ENCODE peak calls at places on chromosomes 7 and 10, in seven cellular contexts. Y, T, W, U, I, K and P are unnamed samples.

GRCh38 chr10:62052276-62052675 is 150.8 kb downstream of the ARID5B start:
- DNase-seq in Y (no peak), T (no peak), W (no peak), U (no peak), I (no peak), K (no peak), P (no peak)

GRCh38 chr10:38054361-38054797 is 39.8 kb upstream of the ZNF37A start:
- DNase-seq in Y (no peak), T (peak; percentile 82), W (no peak), U (no peak), I (no peak), K (no peak), P (peak; percentile 41)

GRCh38 chr10:58781873-58782488 is 269.3 kb downstream of the BICC1 start:
- DNase-seq in Y (no peak), T (peak; percentile 47), W (no peak), U (no peak), I (peak; percentile 47), K (no peak), P (no peak)

GRCh38 chr10:62817120-62817762 is 1.1 kb upstream of the EGR2 start:
- DNase-seq in Y (peak; percentile 76), T (peak; percentile 52), W (peak; percentile 59), U (no peak), I (no peak), K (peak; percentile 75), P (no peak)

GRCh38 chr7:29345590-29345989 is 151.0 kb downstream of the CHN2 start:
- DNase-seq in Y (peak; percentile 51), T (peak; percentile 29), W (no peak), U (no peak), I (peak; percentile 10), K (peak; percentile 86), P (no peak)

GRCh38 chr7:28245108-28245868 is 64.7 kb upstream of the JAZF1 start:
- DNase-seq in Y (no peak), T (no peak), W (no peak), U (no peak), I (no peak), K (no peak), P (no peak)

GRCh38 chr7:115085421-115085820 is 163.5 kb downstream of the MDFIC start:
- DNase-seq in Y (no peak), T (no peak), W (no peak), U (peak; percentile 39), I (no peak), K (no peak), P (no peak)

GRCh38 chr7:13633857-13634256 is 355.6 kb downstream of the ETV1 start:
- DNase-seq in Y (no peak), T (no peak), W (no peak), U (no peak), I (no peak), K (no peak), P (no peak)

GRCh38 chr10:82228701-82229100 is 353.7 kb downstream of the NRG3 start:
- DNase-seq in Y (no peak), T (peak; percentile 23), W (no peak), U (no peak), I (no peak), K (no peak), P (no peak)

GRCh38 chr7:87187120-87187519 is 32.4 kb downstream of the TMEM243 start:
- DNase-seq in Y (no peak), T (no peak), W (no peak), U (no peak), I (no peak), K (no peak), P (no peak)

GRCh38 chr10:20289055-20289454 is 472.8 kb downstream of the PLXDC2 start:
- DNase-seq in Y (no peak), T (no peak), W (no peak), U (no peak), I (no peak), K (no peak), P (no peak)

GRCh38 chr10:100009793-100010676 is at the start of gene DNMBP:
- DNase-seq in Y (peak; percentile 90), T (peak; percentile 75), W (peak; percentile 85), U (peak; percentile 59), I (peak; percentile 63), K (peak; percentile 93), P (no peak)

GRCh38 chr10:77383861-77384553 is 253.6 kb downstream of the KCNMA1 start:
- DNase-seq in Y (no peak), T (no peak), W (no peak), U (no peak), I (no peak), K (peak; percentile 26), P (no peak)

GRCh38 chr10:124588736-124589451 is 127.3 kb downstream of the LHPP start:
- DNase-seq in Y (no peak), T (no peak), W (peak; percentile 67), U (no peak), I (no peak), K (no peak), P (no peak)

GRCh38 chr10:101311440-101312067 is 42.4 kb upstream of the BTRC start:
- DNase-seq in Y (no peak), T (no peak), W (no peak), U (no peak), I (no peak), K (no peak), P (no peak)

GRCh38 chr7:116582806-116583444 is 58.1 kb downstream of the CAV1 start:
- DNase-seq in Y (no peak), T (no peak), W (peak; percentile 21), U (no peak), I (no peak), K (no peak), P (peak; percentile 96)

GRCh38 chr7:102064361-102065025 is 222.2 kb upstream of the SH2B2 start:
- DNase-seq in Y (peak; percentile 58), T (peak; percentile 64), W (no peak), U (no peak), I (no peak), K (peak; percentile 81), P (no peak)

GRCh38 chr10:127150136-127150535 is 46.3 kb downstream of the INSYN2A start:
- DNase-seq in Y (no peak), T (peak; percentile 43), W (no peak), U (peak; percentile 77), I (peak; percentile 27), K (no peak), P (no peak)

GRCh38 chr10:131698232-131698631 is 202.6 kb upstream of the PPP2R2D start:
- DNase-seq in Y (no peak), T (no peak), W (no peak), U (no peak), I (no peak), K (peak; percentile 12), P (no peak)

GRCh38 chr7:42227523-42227922 is 9.5 kb downstream of the GLI3 start:
- DNase-seq in Y (no peak), T (peak; percentile 56), W (no peak), U (no peak), I (no peak), K (peak; percentile 76), P (no peak)

DNA sequence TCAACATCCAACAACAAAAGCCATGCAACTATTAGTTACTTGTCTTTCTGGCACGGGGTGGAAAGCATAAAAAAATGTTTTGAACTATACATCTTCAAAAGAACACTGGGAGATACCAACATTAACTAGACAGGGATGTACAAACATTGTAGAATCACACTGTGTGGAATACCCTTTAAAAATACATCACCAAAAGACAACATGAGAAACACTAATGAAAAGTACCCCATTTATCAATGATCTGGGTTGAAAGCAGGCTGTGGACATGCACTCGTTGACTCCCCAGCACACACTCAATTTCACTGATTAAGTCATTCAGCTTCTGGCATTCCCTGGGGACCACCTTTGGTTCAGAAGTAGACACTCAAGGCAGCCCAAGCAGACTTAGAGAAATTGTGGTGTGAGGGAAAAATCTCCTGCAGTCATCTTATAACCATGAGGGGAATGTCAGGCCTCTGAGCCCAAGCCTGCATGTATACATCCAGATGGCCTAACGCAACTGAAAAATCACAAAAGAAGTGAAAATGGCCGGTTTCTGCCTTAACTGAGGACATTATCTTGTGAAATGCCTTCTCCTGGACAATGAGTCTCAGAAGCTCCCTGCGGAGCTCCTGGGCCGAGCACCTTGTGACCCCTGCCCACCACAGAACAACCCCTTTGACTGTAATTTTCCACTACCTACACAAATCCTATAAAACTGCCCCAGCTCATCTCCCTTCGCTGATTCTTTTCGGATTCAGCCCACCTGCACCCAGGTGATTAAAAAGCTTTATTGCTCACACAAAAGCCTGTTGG is 53.0 kb downstream of the CACUL1 start:
- DNase-seq in Y (no peak), T (no peak), W (no peak), U (no peak), I (no peak), K (peak; percentile 77), P (no peak)
- H3K4me3 ChIP-seq in Y (no peak overlapping the region), T (no peak overlapping the region), W (no peak overlapping the region), U (no peak overlapping the region), I (no peak overlapping the region), K (peak overlapping the region; percentile 9), P (no peak overlapping the region)

GRCh38 chr7:45872116-45873034 is 507 bp downstream of the CCDC201 start:
- DNase-seq in Y (no peak), T (no peak), W (no peak), U (peak; percentile 49), I (no peak), K (peak; percentile 84), P (no peak)
- TF ChIP-seq CTCF in Y (peak; percentile 19), T (peak; percentile 65), W (no peak), U (peak; percentile 76), I (peak; percentile 62), K (peak; percentile 89), P (peak; percentile 58)

GRCh38 chr7:2832441-2832840 is 11.7 kb downstream of the GNA12 start:
- DNase-seq in Y (no peak), T (no peak), W (no peak), U (no peak), I (no peak), K (no peak), P (no peak)

GRCh38 chr7:2825595-2826227 is 18.4 kb downstream of the GNA12 start:
- DNase-seq in Y (no peak), T (no peak), W (no peak), U (no peak), I (no peak), K (no peak), P (no peak)

GRCh38 chr7:2826806-2827205 is 17.3 kb downstream of the GNA12 start:
- DNase-seq in Y (no peak), T (no peak), W (no peak), U (no peak), I (no peak), K (no peak), P (no peak)

GRCh38 chr7:2830609-2831376 is 13.3 kb downstream of the GNA12 start:
- DNase-seq in Y (no peak), T (no peak), W (no peak), U (no peak), I (no peak), K (no peak), P (no peak)

GRCh38 chr7:2829040-2829439 is 15.1 kb downstream of the GNA12 start:
- DNase-seq in Y (no peak), T (no peak), W (no peak), U (no peak), I (no peak), K (no peak), P (no peak)
- H3K36me3 ChIP-seq in Y (no peaks in the 10 kb centered on the region), T (peaks cover 2% of the 10 kb centered on the region), W (no peaks in the 10 kb centered on the region), U (peaks cover 24% of the 10 kb centered on the region), I (no peaks in the 10 kb centered on the region), K (peaks cover 51% of the 10 kb centered on the region), P (no peaks in the 10 kb centered on the region)

DNA sequence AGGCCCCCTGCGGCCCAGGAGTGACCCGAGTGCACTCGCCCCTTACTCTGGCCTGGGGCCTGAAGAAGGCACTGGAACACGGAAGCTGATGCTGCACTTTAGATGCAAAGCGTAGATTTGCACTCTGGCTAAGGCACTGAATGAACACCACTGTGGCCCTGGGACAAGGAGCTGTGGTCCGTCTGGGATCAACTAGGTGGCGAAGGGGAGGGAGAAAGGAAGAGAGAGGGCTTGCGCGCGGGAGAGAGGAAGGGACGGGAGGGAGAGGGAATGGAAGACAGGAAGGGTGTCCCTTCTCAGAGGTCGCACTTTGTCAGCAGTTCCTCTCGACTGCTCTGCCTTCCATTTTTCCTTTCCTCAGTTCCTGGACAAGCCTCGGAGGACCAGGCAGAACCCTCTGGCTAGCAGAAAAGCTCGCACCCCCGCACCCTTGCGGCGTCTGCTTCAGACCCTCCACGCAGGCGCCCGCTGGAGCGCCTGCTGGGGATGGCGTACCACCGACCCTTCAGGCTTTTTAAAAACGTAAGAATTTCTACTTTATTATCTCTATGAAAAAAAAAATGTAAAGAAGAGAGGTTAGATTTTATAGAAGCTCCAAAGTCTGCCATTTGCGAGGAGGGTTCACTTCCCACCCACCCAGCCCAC is 1.2 kb downstream of the FERD3L start:
- DNase-seq in Y (no peak), T (no peak), W (no peak), U (no peak), I (no peak), K (peak; percentile 82), P (no peak)
- H3K4me3 ChIP-seq in Y (no peak overlapping the region), T (no peak overlapping the region), W (no peak overlapping the region), U (no peak overlapping the region), I (no peak overlapping the region), K (peak overlapping the region; percentile 79), P (no peak overlapping the region)